ENCODE peak calls at places on chromosomes 7 and 10, in ten cellular contexts. One of them, this sample, is unnamed.

GRCh38 chr10:63542835-63543575 is 21.8 kb downstream of the REEP3 start:
- DNase-seq in H1: no peak
- DNase-seq in K562: no peak
- DNase-seq in GM12878: no peak
- DNase-seq in stomach: no peak
- DNase-seq in esophagus muscularis mucosa: no peak
- DNase-seq in suprapubic skin: no peak
- DNase-seq in transverse colon: no peak
- DNase-seq in HepG2: no peak
- DNase-seq in sigmoid colon: no peak
- DNase-seq in this sample: no peak

GRCh38 chr10:3217301-3217700 is 44.7 kb upstream of the PITRM1 start:
- DNase-seq in esophagus muscularis mucosa: no peak
- DNase-seq in transverse colon: no peak
- DNase-seq in K562: no peak
- DNase-seq in GM12878: no peak
- DNase-seq in sigmoid colon: no peak
- DNase-seq in H1: no peak
- DNase-seq in suprapubic skin: no peak
- DNase-seq in HepG2: no peak
- DNase-seq in stomach: no peak
- DNase-seq in this sample: no peak

GRCh38 chr10:60253490-60253889 is 136.2 kb downstream of the ANK3 start:
- DNase-seq in esophagus muscularis mucosa: no peak
- DNase-seq in sigmoid colon: no peak
- DNase-seq in GM12878: no peak
- DNase-seq in suprapubic skin: no peak
- DNase-seq in transverse colon: no peak
- DNase-seq in HepG2: no peak
- DNase-seq in K562: no peak
- DNase-seq in H1: no peak
- DNase-seq in stomach: no peak
- DNase-seq in this sample: no peak

GRCh38 chr7:101075646-101076045 is 9.6 kb upstream of the TRIM56 start:
- DNase-seq in H1: no peak
- DNase-seq in GM12878: no peak
- DNase-seq in sigmoid colon: no peak
- DNase-seq in stomach: no peak
- DNase-seq in transverse colon: no peak
- DNase-seq in esophagus muscularis mucosa: no peak
- DNase-seq in HepG2: no peak
- DNase-seq in K562: no peak
- DNase-seq in suprapubic skin: no peak
- DNase-seq in this sample: no peak

GRCh38 chr10:86262671-86263165 is 103.9 kb downstream of the GRID1 start:
- DNase-seq in transverse colon: no peak
- DNase-seq in suprapubic skin: peak; percentile 31
- DNase-seq in esophagus muscularis mucosa: no peak
- DNase-seq in GM12878: no peak
- DNase-seq in sigmoid colon: peak; percentile 49
- DNase-seq in stomach: peak; percentile 13
- DNase-seq in H1: peak; percentile 51
- DNase-seq in K562: no peak
- DNase-seq in HepG2: no peak
- DNase-seq in this sample: peak; percentile 14

GRCh38 chr7:24756989-24757798 is at the start of gene GSDME:
- DNase-seq in H1: peak; percentile 82
- DNase-seq in GM12878: no peak
- DNase-seq in transverse colon: peak; percentile 38
- DNase-seq in stomach: peak; percentile 46
- DNase-seq in suprapubic skin: peak; percentile 82
- DNase-seq in sigmoid colon: peak; percentile 80
- DNase-seq in K562: peak; percentile 60
- DNase-seq in HepG2: peak; percentile 58
- DNase-seq in esophagus muscularis mucosa: no peak
- DNase-seq in this sample: peak; percentile 94

GRCh38 chr10:75400163-75400768 is 1.3 kb downstream of the ZNF503 start:
- DNase-seq in H1: no peak
- DNase-seq in sigmoid colon: peak; percentile 85
- DNase-seq in stomach: no peak
- DNase-seq in K562: no peak
- DNase-seq in GM12878: no peak
- DNase-seq in HepG2: no peak
- DNase-seq in suprapubic skin: no peak
- DNase-seq in esophagus muscularis mucosa: no peak
- DNase-seq in transverse colon: no peak
- DNase-seq in this sample: no peak

GRCh38 chr10:97475936-97476594 is 22.2 kb downstream of the MMS19 start:
- DNase-seq in HepG2: no peak
- DNase-seq in sigmoid colon: no peak
- DNase-seq in transverse colon: no peak
- DNase-seq in H1: no peak
- DNase-seq in stomach: no peak
- DNase-seq in GM12878: no peak
- DNase-seq in K562: no peak
- DNase-seq in esophagus muscularis mucosa: no peak
- DNase-seq in suprapubic skin: no peak
- DNase-seq in this sample: peak; percentile 41

GRCh38 chr10:103834436-103835095 is 20.8 kb downstream of the SH3PXD2A start:
- DNase-seq in K562: no peak
- DNase-seq in esophagus muscularis mucosa: no peak
- DNase-seq in sigmoid colon: peak; percentile 30
- DNase-seq in H1: no peak
- DNase-seq in GM12878: no peak
- DNase-seq in suprapubic skin: peak; percentile 44
- DNase-seq in HepG2: no peak
- DNase-seq in stomach: no peak
- DNase-seq in transverse colon: no peak
- DNase-seq in this sample: no peak

GRCh38 chr7:95335093-95335492 is 10.8 kb upstream of the PON1 start:
- DNase-seq in suprapubic skin: no peak
- DNase-seq in K562: no peak
- DNase-seq in sigmoid colon: no peak
- DNase-seq in H1: no peak
- DNase-seq in HepG2: no peak
- DNase-seq in GM12878: no peak
- DNase-seq in stomach: no peak
- DNase-seq in transverse colon: no peak
- DNase-seq in esophagus muscularis mucosa: no peak
- DNase-seq in this sample: no peak

GRCh38 chr10:34967411-34967880 is 122.7 kb downstream of the CUL2 start:
- DNase-seq in H1: no peak
- DNase-seq in suprapubic skin: no peak
- DNase-seq in HepG2: no peak
- DNase-seq in esophagus muscularis mucosa: no peak
- DNase-seq in sigmoid colon: no peak
- DNase-seq in stomach: peak; percentile 66
- DNase-seq in GM12878: no peak
- DNase-seq in K562: no peak
- DNase-seq in transverse colon: no peak
- DNase-seq in this sample: peak; percentile 34

GRCh38 chr10:31603245-31604087 is 284.4 kb downstream of the ZEB1 start:
- DNase-seq in esophagus muscularis mucosa: peak; percentile 98
- DNase-seq in H1: peak; percentile 96
- DNase-seq in transverse colon: peak; percentile 91
- DNase-seq in K562: peak; percentile 97
- DNase-seq in GM12878: peak; percentile 66
- DNase-seq in HepG2: peak; percentile 61
- DNase-seq in sigmoid colon: peak; percentile 98
- DNase-seq in stomach: peak; percentile 94
- DNase-seq in suprapubic skin: peak; percentile 97
- DNase-seq in this sample: peak; percentile 98

GRCh38 chr10:127892743-127893142 is at the start of gene CLRN3:
- DNase-seq in HepG2: no peak
- DNase-seq in stomach: no peak
- DNase-seq in K562: no peak
- DNase-seq in H1: no peak
- DNase-seq in suprapubic skin: no peak
- DNase-seq in transverse colon: peak; percentile 67
- DNase-seq in esophagus muscularis mucosa: no peak
- DNase-seq in GM12878: no peak
- DNase-seq in sigmoid colon: no peak
- DNase-seq in this sample: no peak

GRCh38 chr7:139108256-139109187 is 998 bp downstream of the ZC3HAV1 start:
- DNase-seq in transverse colon: peak; percentile 41
- DNase-seq in sigmoid colon: peak; percentile 71
- DNase-seq in GM12878: no peak
- DNase-seq in esophagus muscularis mucosa: no peak
- DNase-seq in stomach: peak; percentile 38
- DNase-seq in suprapubic skin: peak; percentile 69
- DNase-seq in K562: peak; percentile 79
- DNase-seq in HepG2: no peak
- DNase-seq in H1: peak; percentile 76
- DNase-seq in this sample: peak; percentile 49

GRCh38 chr7:80885774-80886173 is 33.1 kb downstream of the SEMA3C start:
- DNase-seq in HepG2: no peak
- DNase-seq in K562: no peak
- DNase-seq in H1: no peak
- DNase-seq in transverse colon: no peak
- DNase-seq in stomach: no peak
- DNase-seq in sigmoid colon: no peak
- DNase-seq in esophagus muscularis mucosa: no peak
- DNase-seq in suprapubic skin: no peak
- DNase-seq in GM12878: no peak
- DNase-seq in this sample: no peak

GRCh38 chr7:80883188-80884025 is 35.4 kb downstream of the SEMA3C start:
- DNase-seq in transverse colon: no peak
- DNase-seq in H1: no peak
- DNase-seq in HepG2: peak; percentile 8
- DNase-seq in esophagus muscularis mucosa: no peak
- DNase-seq in stomach: no peak
- DNase-seq in K562: no peak
- DNase-seq in GM12878: no peak
- DNase-seq in suprapubic skin: no peak
- DNase-seq in sigmoid colon: no peak
- DNase-seq in this sample: no peak

GRCh38 chr7:80882213-80882801 is 36.5 kb downstream of the SEMA3C start:
- DNase-seq in sigmoid colon: no peak
- DNase-seq in transverse colon: no peak
- DNase-seq in GM12878: no peak
- DNase-seq in esophagus muscularis mucosa: no peak
- DNase-seq in K562: no peak
- DNase-seq in HepG2: no peak
- DNase-seq in suprapubic skin: no peak
- DNase-seq in stomach: no peak
- DNase-seq in H1: no peak
- DNase-seq in this sample: no peak

GRCh38 chr7:80881361-80881760 is 37.5 kb downstream of the SEMA3C start:
- DNase-seq in transverse colon: no peak
- DNase-seq in GM12878: no peak
- DNase-seq in suprapubic skin: no peak
- DNase-seq in H1: no peak
- DNase-seq in HepG2: no peak
- DNase-seq in sigmoid colon: no peak
- DNase-seq in stomach: no peak
- DNase-seq in esophagus muscularis mucosa: no peak
- DNase-seq in K562: no peak
- DNase-seq in this sample: no peak

DNA sequence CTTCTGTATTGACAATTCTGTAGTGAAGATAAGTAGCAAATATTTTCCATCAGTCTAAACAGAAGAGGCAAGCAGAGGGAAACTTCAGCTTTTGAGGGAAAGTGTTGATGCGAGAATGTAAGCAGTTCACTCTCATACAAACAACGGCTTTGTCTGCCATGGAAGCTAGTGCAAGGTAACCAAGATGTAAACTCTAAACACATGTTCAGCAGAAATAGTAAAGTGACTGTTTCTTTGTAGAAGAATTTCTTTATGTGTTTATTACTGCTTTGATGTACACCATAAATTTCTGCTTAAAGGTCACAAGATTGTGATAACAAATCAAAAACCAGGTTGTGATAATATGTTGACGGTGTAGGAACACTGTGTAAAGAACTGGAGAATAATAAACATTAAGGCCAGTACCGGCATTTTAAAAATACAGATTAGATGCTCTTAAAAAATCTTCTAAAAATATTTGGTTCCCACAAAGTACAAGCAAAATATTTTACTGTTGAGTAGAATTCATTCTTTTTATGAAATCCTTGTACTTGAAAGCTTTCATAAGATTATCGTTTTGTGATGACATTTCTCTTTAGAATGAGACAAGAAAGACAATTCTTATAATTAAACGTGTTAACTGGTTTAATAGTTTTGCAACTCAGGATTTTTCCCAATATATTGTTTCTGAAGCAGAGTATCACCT is 34.2 kb downstream of the SEMA3C start:
- DNase-seq in esophagus muscularis mucosa: no peak
- DNase-seq in transverse colon: no peak
- DNase-seq in suprapubic skin: no peak
- DNase-seq in GM12878: no peak
- DNase-seq in H1: no peak
- DNase-seq in HepG2: no peak
- DNase-seq in K562: no peak
- DNase-seq in sigmoid colon: no peak
- DNase-seq in stomach: no peak
- DNase-seq in this sample: no peak
- TF ChIP-seq POLR2AphosphoS5 in esophagus muscularis mucosa: no peak
- TF ChIP-seq POLR2AphosphoS5 in transverse colon: no peak
- TF ChIP-seq POLR2AphosphoS5 in suprapubic skin: no peak
- TF ChIP-seq POLR2AphosphoS5 in GM12878: no peak
- TF ChIP-seq POLR2AphosphoS5 in H1: no peak
- TF ChIP-seq POLR2AphosphoS5 in HepG2: no peak
- TF ChIP-seq POLR2AphosphoS5 in K562: no peak
- TF ChIP-seq POLR2AphosphoS5 in sigmoid colon: no peak
- TF ChIP-seq POLR2AphosphoS5 in stomach: no peak
- TF ChIP-seq POLR2AphosphoS5 in this sample: no peak

GRCh38 chr10:96082748-96083147 is 39.4 kb downstream of the CCNJ start:
- DNase-seq in K562: no peak
- DNase-seq in sigmoid colon: no peak
- DNase-seq in HepG2: no peak
- DNase-seq in suprapubic skin: no peak
- DNase-seq in GM12878: no peak
- DNase-seq in stomach: no peak
- DNase-seq in transverse colon: no peak
- DNase-seq in H1: no peak
- DNase-seq in esophagus muscularis mucosa: no peak
- DNase-seq in this sample: no peak
- TF ChIP-seq POLR2A in K562: no peak
- TF ChIP-seq POLR2A in sigmoid colon: no peak
- TF ChIP-seq POLR2A in HepG2: no peak
- TF ChIP-seq POLR2A in suprapubic skin: no peak
- TF ChIP-seq POLR2A in GM12878: no peak
- TF ChIP-seq POLR2A in stomach: no peak
- TF ChIP-seq POLR2A in transverse colon: no peak
- TF ChIP-seq POLR2A in H1: no peak
- TF ChIP-seq POLR2A in esophagus muscularis mucosa: no peak
- TF ChIP-seq POLR2A in this sample: no peak

GRCh38 chr7:47573758-47574472 is 8.0 kb downstream of the TNS3 start:
- DNase-seq in sigmoid colon: no peak
- DNase-seq in HepG2: peak; percentile 82
- DNase-seq in GM12878: no peak
- DNase-seq in transverse colon: no peak
- DNase-seq in stomach: peak; percentile 71
- DNase-seq in K562: no peak
- DNase-seq in suprapubic skin: peak; percentile 68
- DNase-seq in esophagus muscularis mucosa: no peak
- DNase-seq in H1: no peak
- DNase-seq in this sample: peak; percentile 39
- TF ChIP-seq EP300 in sigmoid colon: no peak
- TF ChIP-seq EP300 in HepG2: no peak
- TF ChIP-seq EP300 in GM12878: no peak
- TF ChIP-seq EP300 in transverse colon: no peak
- TF ChIP-seq EP300 in stomach: no peak
- TF ChIP-seq EP300 in K562: no peak
- TF ChIP-seq EP300 in suprapubic skin: no peak
- TF ChIP-seq EP300 in esophagus muscularis mucosa: no peak
- TF ChIP-seq EP300 in H1: no peak
- TF ChIP-seq EP300 in this sample: no peak

GRCh38 chr10:131997366-131998049 is 15.8 kb upstream of the BNIP3 start:
- DNase-seq in stomach: peak; percentile 76
- DNase-seq in HepG2: peak; percentile 92
- DNase-seq in GM12878: no peak
- DNase-seq in K562: no peak
- DNase-seq in H1: peak; percentile 55
- DNase-seq in transverse colon: peak; percentile 65
- DNase-seq in sigmoid colon: peak; percentile 96
- DNase-seq in suprapubic skin: peak; percentile 91
- DNase-seq in esophagus muscularis mucosa: peak; percentile 95
- DNase-seq in this sample: peak; percentile 44
- TF ChIP-seq POLR2AphosphoS5 in stomach: peak; percentile 64
- TF ChIP-seq POLR2AphosphoS5 in HepG2: peak; percentile 45
- TF ChIP-seq POLR2AphosphoS5 in GM12878: no peak
- TF ChIP-seq POLR2AphosphoS5 in K562: no peak
- TF ChIP-seq POLR2AphosphoS5 in H1: no peak
- TF ChIP-seq POLR2AphosphoS5 in transverse colon: peak; percentile 63
- TF ChIP-seq POLR2AphosphoS5 in sigmoid colon: peak; percentile 44
- TF ChIP-seq POLR2AphosphoS5 in suprapubic skin: peak; percentile 79
- TF ChIP-seq POLR2AphosphoS5 in esophagus muscularis mucosa: peak; percentile 79
- TF ChIP-seq POLR2AphosphoS5 in this sample: no peak

This sample was measured in upper lobe of left lung.